ENCODE peak calls at places on chromosomes 13 and 19, in four cellular contexts. E is IMR-90, O is GM12878, S is endothelial cell of umbilical vein. D is an unnamed sample.

GRCh38 chr19:2695288-2695866 is 7.1 kb downstream of the GNG7 start:
- DNase-seq in O (no peak), E (no peak), S (peak; percentile 27), D (no peak)

GRCh38 chr13:80273717-80274116 is 67.2 kb downstream of the SPRY2 start:
- DNase-seq in E (no peak), O (no peak), S (no peak), D (no peak)

GRCh38 chr19:33194884-33195710 is 967 bp downstream of the LRP3 start:
- DNase-seq in E (peak; percentile 48), O (no peak), S (no peak), D (no peak)

GRCh38 chr13:32824671-32825070 is 191.6 kb upstream of the KL start:
- DNase-seq in O (no peak), S (no peak), E (peak; percentile 95), D (no peak)

GRCh38 chr19:28422791-28423650 is 789.9 kb downstream of the UQCRFS1 start:
- DNase-seq in S (no peak), O (no peak), E (no peak), D (no peak)

GRCh38 chr19:22533761-22534160 is 100.4 kb upstream of the ZNF492 start:
- DNase-seq in O (no peak), E (no peak), S (no peak), D (no peak)

GRCh38 chr19:15291089-15291488 is 41.2 kb downstream of the BRD4 start:
- DNase-seq in O (no peak), E (peak; percentile 83), S (no peak), D (no peak)

GRCh38 chr19:28242317-28242927 is 970.5 kb downstream of the UQCRFS1 start:
- DNase-seq in O (no peak), E (no peak), S (peak; percentile 3), D (peak; percentile 77)

GRCh38 chr13:111398196-111398595 is 77.8 kb downstream of the TEX29 start:
- DNase-seq in E (no peak), O (no peak), S (no peak), D (no peak)

GRCh38 chr19:49988433-49988832 is 27.5 kb upstream of the SIGLEC11 start:
- DNase-seq in S (no peak), O (no peak), E (peak; percentile 83), D (no peak)

GRCh38 chr13:50361282-50361681 is 346.0 kb downstream of the KCNRG start:
- DNase-seq in S (no peak), O (no peak), E (no peak), D (no peak)

GRCh38 chr19:29216021-29216420 is 3.1 kb upstream of the UQCRFS1 start:
- DNase-seq in O (no peak), S (no peak), E (no peak), D (no peak)

GRCh38 chr13:94079876-94080275 is 399.6 kb downstream of the DCT start:
- DNase-seq in S (no peak), O (no peak), E (peak; percentile 54), D (no peak)

GRCh38 chr13:77118134-77118533 is 91.2 kb upstream of the FBXL3 start:
- DNase-seq in E (no peak), O (no peak), S (no peak), D (no peak)

GRCh38 chr13:29436291-29436690 is 159.2 kb downstream of the SLC7A1 start:
- DNase-seq in S (peak; percentile 59), E (peak; percentile 70), O (no peak), D (no peak)

GRCh38 chr19:13083627-13084026 is 19.0 kb downstream of the LYL1 start:
- DNase-seq in S (no peak), O (no peak), E (no peak), D (no peak)

GRCh38 chr13:109787135-109787954 is 962 bp upstream of the IRS2 start:
- DNase-seq in S (peak; percentile 25), E (peak; percentile 33), O (no peak), D (peak; percentile 41)

GRCh38 chr13:32010137-32010536 is 21.4 kb upstream of the FRY start:
- DNase-seq in S (no peak), E (peak; percentile 31), O (no peak), D (no peak)

GRCh38 chr13:98293103-98293502 is 116.0 kb upstream of the RNF113B start:
- DNase-seq in O (no peak), S (no peak), E (no peak), D (no peak)

GRCh38 chr19:5292453-5292842 is 48.2 kb downstream of the PTPRS start:
- DNase-seq in E (peak; percentile 23), O (no peak), S (no peak), D (no peak)

GRCh38 chr13:46166947-46167610 is 14.9 kb downstream of the LCP1 start:
- DNase-seq in S (no peak), O (no peak), E (no peak), D (no peak)

GRCh38 chr13:85230754-85231153 is 568.5 kb downstream of the SLITRK6 start:
- DNase-seq in O (no peak), S (no peak), E (peak; percentile 72), D (no peak)

GRCh38 chr13:36834299-36834698 is 15.3 kb downstream of the RFXAP start:
- DNase-seq in E (peak; percentile 71), O (no peak), S (no peak), D (no peak)

GRCh38 chr13:44142540-44142867 is 231.1 kb upstream of the SERP2 start:
- DNase-seq in S (no peak), E (no peak), O (no peak), D (no peak)

GRCh38 chr19:44847144-44848035 is 1.3 kb downstream of the NECTIN2 start:
- DNase-seq in S (peak; percentile 74), O (no peak), E (peak; percentile 58), D (peak; percentile 58)

GRCh38 chr13:104483631-104484030 is 1417.4 kb upstream of the SLC10A2 start:
- DNase-seq in O (no peak), S (no peak), E (no peak), D (no peak)
- TF ChIP-seq FOS in O (no peak), S (no peak), E (no peak), D (no peak)

DNA sequence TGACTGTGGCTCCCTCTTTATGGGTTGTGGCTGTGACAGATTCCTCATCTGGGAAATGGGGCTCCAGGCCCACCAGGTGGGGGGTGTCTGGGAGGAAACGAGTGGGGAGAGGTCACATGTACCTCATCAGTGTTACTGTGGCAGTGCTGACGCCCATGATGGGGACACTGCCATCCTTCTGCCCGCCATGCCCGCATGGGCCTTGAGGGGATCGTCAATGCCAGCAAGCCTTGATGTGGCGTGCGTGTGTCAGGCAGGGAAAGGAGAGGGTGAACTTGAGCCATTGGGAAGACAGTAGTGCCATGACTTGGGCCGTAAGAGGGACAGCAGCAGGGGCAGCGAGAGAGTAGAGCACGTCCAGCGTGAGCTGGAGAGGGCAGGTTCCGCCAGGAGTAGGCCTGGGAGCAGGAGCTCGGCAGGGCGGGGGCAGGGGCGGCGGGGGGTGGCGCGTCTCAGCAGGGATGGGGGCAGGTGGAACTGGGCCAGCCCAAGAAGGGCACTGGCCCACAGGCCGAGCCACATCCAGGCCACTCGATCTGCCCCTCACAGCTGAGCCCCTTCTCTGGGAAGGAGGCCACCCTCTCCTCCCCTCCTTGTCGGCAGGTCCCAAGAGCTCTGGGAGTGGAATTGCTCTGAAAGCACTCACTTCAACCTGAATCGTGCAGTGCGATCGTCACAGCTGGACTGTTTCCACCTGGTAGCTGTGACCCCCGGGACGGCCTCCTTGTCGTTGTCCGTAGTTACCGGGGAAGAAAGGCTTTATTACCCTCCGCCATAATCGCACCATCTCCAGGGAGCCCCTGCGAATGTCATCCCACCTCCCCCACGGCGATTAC is 9.9 kb downstream of the KLHL26 start:
- DNase-seq in O (no peak), S (no peak), E (no peak), D (no peak)
- TF ChIP-seq FOS in O (no peak), S (no peak), E (no peak), D (no peak)

DNA sequence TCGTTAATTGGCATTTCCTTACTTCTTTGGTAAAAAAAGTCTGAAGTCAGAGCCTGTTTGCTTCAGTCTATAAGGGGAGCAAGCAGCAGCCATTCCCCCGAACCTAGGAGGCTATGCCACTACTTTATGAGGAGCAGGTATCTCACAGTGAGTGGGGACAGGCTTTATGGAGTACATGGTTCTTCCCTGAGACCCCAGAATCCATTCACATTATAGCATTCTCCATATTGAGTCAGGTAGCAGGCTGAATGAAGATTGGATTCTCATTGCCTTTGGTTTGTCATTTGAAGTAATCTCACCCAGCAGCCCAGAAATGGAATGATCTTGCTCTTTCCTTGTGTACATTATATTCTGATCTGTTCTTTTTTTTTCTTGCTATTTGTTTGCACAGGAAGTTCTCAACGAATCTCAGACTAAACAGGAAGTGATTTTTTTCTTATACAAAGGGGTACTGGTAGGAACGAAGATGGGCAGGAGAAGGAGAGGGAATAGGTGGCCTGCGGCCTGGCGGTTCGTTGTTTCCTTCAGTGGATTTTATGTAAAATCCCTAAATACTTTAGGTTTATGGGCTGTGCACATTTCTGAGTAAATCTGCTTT is 74.4 kb downstream of the ARHGAP35 start:
- DNase-seq in S (peak; percentile 67), O (no peak), E (peak; percentile 18), D (no peak)
- TF ChIP-seq FOS in S (no peak), O (no peak), E (no peak), D (no peak)

GRCh38 chr19:52722062-52723005 is 12.5 kb downstream of the ZNF611 start:
- DNase-seq in E (peak; percentile 93), S (peak; percentile 69), O (no peak), D (no peak)
- TF ChIP-seq FOS in E (peak; percentile 53), S (peak; percentile 91), O (no peak), D (no peak)

DNA sequence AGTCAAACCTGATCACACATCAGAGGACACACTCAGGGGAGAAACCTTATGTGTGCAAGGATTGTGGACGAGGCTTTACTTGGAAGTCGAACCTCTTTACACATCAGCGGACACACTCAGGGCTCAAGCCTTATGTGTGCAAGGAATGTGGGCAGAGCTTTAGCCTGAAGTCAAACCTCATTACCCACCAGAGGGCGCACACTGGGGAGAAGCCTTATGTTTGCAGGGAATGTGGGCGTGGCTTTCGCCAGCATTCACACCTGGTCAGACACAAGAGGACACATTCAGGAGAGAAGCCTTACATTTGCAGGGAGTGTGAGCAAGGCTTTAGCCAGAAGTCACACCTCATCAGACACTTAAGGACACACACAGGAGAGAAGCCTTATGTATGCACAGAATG is 8.2 kb upstream of the ZNF527 start:
- DNase-seq in E (no peak), O (no peak), S (peak; percentile 12), D (peak; percentile 22)
- TF ChIP-seq FOS in E (no peak), O (no peak), S (no peak), D (no peak)

GRCh38 chr13:51612867-51613266 is 28.6 kb downstream of the WDFY2 start:
- DNase-seq in O (no peak), E (no peak), S (no peak), D (no peak)
- TF ChIP-seq FOS in O (no peak), E (no peak), S (no peak), D (no peak)

GRCh38 chr13:25607096-25607495 is 235.3 kb downstream of the ATP8A2 start:
- DNase-seq in S (no peak), E (no peak), O (no peak), D (no peak)
- TF ChIP-seq FOS in S (no peak), E (no peak), O (no peak), D (no peak)

D was measured in K562.